ENCODE peak calls at places on chromosomes 2 and 18, in six cellular contexts. Z, S, L, D, U and V are unnamed samples.

GRCh38 chr18:51726614-51727013 is 529.1 kb upstream of the MEX3C start:
- DNase-seq in Z (no peak), S (no peak), L (no peak), D (no peak), U (no peak), V (no peak)

GRCh38 chr2:158025263-158025996 is 76.2 kb upstream of the UPP2 start:
- DNase-seq in Z (no peak), S (no peak), L (peak), D (no peak), U (no peak), V (no peak)

GRCh38 chr2:176553685-176554106 is 284.5 kb downstream of the MTX2 start:
- DNase-seq in Z (peak), S (peak), L (peak), D (peak), U (peak), V (peak)

GRCh38 chr2:26243643-26244478 is 571 bp downstream of the HADHA start:
- DNase-seq in Z (no peak), S (peak), L (peak), D (peak), U (no peak), V (no peak)

GRCh38 chr2:65317841-65318240 is 90.2 kb downstream of the ACTR2 start:
- DNase-seq in Z (no peak), S (peak), L (no peak), D (no peak), U (no peak), V (no peak)

GRCh38 chr18:26406294-26406693 is 142.1 kb downstream of the KCTD1 start:
- DNase-seq in Z (no peak), S (no peak), L (no peak), D (no peak), U (no peak), V (no peak)

GRCh38 chr2:10775036-10775780 is 37.4 kb downstream of the PDIA6 start:
- DNase-seq in Z (no peak), S (no peak), L (no peak), D (peak), U (no peak), V (no peak)

GRCh38 chr2:230658577-230658876 is 54.1 kb upstream of the CAB39 start:
- DNase-seq in Z (no peak), S (no peak), L (no peak), D (no peak), U (no peak), V (no peak)

GRCh38 chr2:98477036-98477435 is 32.4 kb downstream of the INPP4A start:
- DNase-seq in Z (no peak), S (no peak), L (no peak), D (no peak), U (no peak), V (no peak)

GRCh38 chr18:35144628-35145027 is 96.2 kb upstream of the ZNF397 start:
- DNase-seq in Z (no peak), S (no peak), L (no peak), D (no peak), U (no peak), V (no peak)

GRCh38 chr18:8496186-8496585 is 113.1 kb upstream of the RAB12 start:
- DNase-seq in Z (no peak), S (no peak), L (peak), D (no peak), U (no peak), V (no peak)
- TF ChIP-seq CTCF in Z (no peak), S (no peak), L (no peak), D (no peak), U (no peak), V (no peak)

GRCh38 chr2:163471947-163472346 is 263.9 kb downstream of the FIGN start:
- DNase-seq in Z (no peak), S (peak), L (peak), D (no peak), U (no peak), V (no peak)
- TF ChIP-seq CTCF in Z (no peak), S (peak), L (peak), D (peak), U (no peak), V (no peak)

GRCh38 chr18:37258819-37259218 is 306.8 kb downstream of the CELF4 start:
- DNase-seq in Z (no peak), S (no peak), L (no peak), D (no peak), U (no peak), V (no peak)

GRCh38 chr18:37259711-37260110 is 305.9 kb downstream of the CELF4 start:
- DNase-seq in Z (no peak), S (no peak), L (no peak), D (no peak), U (no peak), V (no peak)

GRCh38 chr18:37254973-37255372 is 310.6 kb downstream of the CELF4 start:
- DNase-seq in Z (no peak), S (no peak), L (no peak), D (no peak), U (no peak), V (no peak)

GRCh38 chr18:37260367-37261093 is 305.1 kb downstream of the CELF4 start:
- DNase-seq in Z (no peak), S (no peak), L (no peak), D (no peak), U (no peak), V (no peak)

GRCh38 chr18:37258131-37258530 is 307.5 kb downstream of the CELF4 start:
- DNase-seq in Z (no peak), S (no peak), L (no peak), D (no peak), U (no peak), V (no peak)
- TF ChIP-seq CTCF in Z (no peak), S (no peak), L (no peak), D (no peak), U (no peak), V (no peak)

GRCh38 chr2:159177957-159178356 is 108.5 kb downstream of the WDSUB1 start:
- DNase-seq in Z (no peak), S (no peak), L (no peak), D (peak), U (no peak), V (no peak)
- TF ChIP-seq CTCF in Z (no peak), S (no peak), L (no peak), D (no peak), U (no peak), V (no peak)

GRCh38 chr2:121210691-121211090 is 74.3 kb downstream of the TFCP2L1 start:
- DNase-seq in Z (no peak), S (peak), L (no peak), D (peak), U (peak), V (no peak)
- TF ChIP-seq CTCF in Z (no peak), S (peak), L (no peak), D (peak), U (no peak), V (no peak)

GRCh38 chr2:56749152-56749752 is 565.5 kb downstream of the CCDC85A start:
- DNase-seq in Z (no peak), S (peak), L (peak), D (no peak), U (no peak), V (no peak)
- TF ChIP-seq CTCF in Z (peak), S (peak), L (peak), D (no peak), U (no peak), V (peak)

DNA sequence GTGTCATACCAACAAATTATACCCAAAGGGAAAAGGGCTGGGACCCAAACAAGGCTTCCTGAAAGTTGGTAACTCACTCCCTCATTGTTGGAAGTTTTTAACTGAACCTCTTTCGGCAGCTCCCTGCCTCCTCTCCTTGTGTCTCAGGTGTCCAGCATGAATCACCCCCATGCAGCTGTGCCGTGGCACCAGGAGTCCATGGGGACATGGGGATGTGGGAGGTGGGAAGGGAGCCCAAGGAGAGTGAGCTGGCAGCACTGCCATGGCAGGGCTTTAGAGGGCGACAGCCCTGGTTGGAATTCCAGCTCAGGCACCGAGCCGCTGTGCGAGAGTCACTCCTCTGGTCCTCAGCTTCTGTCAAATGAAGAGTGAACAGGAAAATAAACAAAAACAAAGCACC is 12.5 kb upstream of the GYPC start:
- DNase-seq in Z (no peak), S (no peak), L (no peak), D (no peak), U (no peak), V (no peak)
- TF ChIP-seq CTCF in Z (no peak), S (no peak), L (no peak), D (no peak), U (no peak), V (no peak)

GRCh38 chr2:44051948-44052347 is 56.2 kb upstream of the LRPPRC start:
- DNase-seq in Z (no peak), S (no peak), L (no peak), D (no peak), U (no peak), V (no peak)

GRCh38 chr2:44053456-44053855 is 57.7 kb upstream of the LRPPRC start:
- DNase-seq in Z (no peak), S (no peak), L (no peak), D (no peak), U (no peak), V (no peak)

GRCh38 chr2:44055229-44055628 is 59.4 kb upstream of the LRPPRC start:
- DNase-seq in Z (no peak), S (no peak), L (no peak), D (no peak), U (no peak), V (no peak)

GRCh38 chr2:44055664-44056063 is 59.9 kb upstream of the LRPPRC start:
- DNase-seq in Z (no peak), S (no peak), L (no peak), D (peak), U (no peak), V (peak)

GRCh38 chr2:44053052-44053451 is 57.3 kb upstream of the LRPPRC start:
- DNase-seq in Z (no peak), S (no peak), L (no peak), D (no peak), U (no peak), V (no peak)
- TF ChIP-seq CTCF in Z (no peak), S (no peak), L (no peak), D (no peak), U (no peak), V (no peak)

GRCh38 chr2:24492283-24493272 is 1.5 kb downstream of the NCOA1 start:
- DNase-seq in Z (no peak), S (peak), L (peak), D (no peak), U (peak), V (peak)

GRCh38 chr2:24491626-24492282 is 700 bp downstream of the NCOA1 start:
- DNase-seq in Z (peak), S (no peak), L (peak), D (peak), U (peak), V (peak)

GRCh38 chr2:24489942-24490673 is 946 bp upstream of the NCOA1 start:
- DNase-seq in Z (no peak), S (peak), L (peak), D (peak), U (peak), V (peak)

GRCh38 chr2:24489465-24489864 is 1.6 kb upstream of the NCOA1 start:
- DNase-seq in Z (no peak), S (no peak), L (no peak), D (no peak), U (peak), V (no peak)

DNA sequence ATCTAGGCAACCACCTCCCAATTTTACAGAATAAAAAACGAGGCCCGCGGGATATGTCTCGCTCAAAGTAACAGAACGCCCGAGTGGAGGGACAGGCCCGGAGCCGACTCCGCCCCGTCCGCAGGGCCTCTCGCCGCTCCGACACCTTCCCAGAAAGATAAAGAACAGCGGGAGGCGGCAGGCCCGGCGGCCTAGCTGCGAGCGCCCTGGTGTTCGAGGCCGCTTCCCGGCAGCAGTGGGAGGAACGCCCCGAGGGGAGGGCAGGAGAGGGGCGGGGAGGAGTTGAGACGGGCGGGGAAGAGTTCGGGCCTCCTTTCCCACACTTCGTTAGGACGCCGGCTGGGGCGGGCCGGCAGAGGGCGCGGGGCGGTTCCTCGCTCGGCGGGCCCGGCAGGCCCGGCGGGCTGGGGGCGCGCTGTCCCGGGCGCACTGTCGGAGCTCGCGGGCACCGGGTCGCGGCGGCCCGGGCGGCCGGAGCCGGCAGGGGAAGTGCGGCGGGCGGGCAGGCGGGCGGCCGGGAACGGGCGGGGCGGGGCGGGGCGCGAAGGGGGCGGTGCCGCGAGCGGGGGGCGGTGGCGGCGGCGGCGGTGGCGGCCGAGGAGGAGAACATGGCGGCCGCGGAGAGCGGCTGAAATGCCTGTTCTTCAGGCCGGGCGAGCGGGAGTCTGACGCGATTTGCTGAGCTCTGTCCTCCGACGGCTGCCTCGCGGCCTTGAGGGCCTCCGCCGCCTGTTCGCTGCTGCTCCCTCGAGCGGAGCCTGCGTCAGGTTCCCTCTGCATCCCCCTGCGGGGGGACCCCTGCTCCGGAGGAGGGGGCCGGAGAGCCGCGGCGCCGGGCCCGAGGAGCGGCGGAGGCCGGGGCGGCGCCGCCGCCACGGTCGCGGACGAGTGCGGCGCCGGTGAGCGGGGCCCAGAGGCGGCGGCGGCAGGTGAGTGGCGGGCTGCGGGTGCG is at the start of gene NCOA1:
- DNase-seq in Z (peak), S (peak), L (peak), D (peak), U (peak), V (peak)
- TF ChIP-seq CTCF in Z (no peak), S (peak), L (no peak), D (peak), U (no peak), V (no peak)

DNA sequence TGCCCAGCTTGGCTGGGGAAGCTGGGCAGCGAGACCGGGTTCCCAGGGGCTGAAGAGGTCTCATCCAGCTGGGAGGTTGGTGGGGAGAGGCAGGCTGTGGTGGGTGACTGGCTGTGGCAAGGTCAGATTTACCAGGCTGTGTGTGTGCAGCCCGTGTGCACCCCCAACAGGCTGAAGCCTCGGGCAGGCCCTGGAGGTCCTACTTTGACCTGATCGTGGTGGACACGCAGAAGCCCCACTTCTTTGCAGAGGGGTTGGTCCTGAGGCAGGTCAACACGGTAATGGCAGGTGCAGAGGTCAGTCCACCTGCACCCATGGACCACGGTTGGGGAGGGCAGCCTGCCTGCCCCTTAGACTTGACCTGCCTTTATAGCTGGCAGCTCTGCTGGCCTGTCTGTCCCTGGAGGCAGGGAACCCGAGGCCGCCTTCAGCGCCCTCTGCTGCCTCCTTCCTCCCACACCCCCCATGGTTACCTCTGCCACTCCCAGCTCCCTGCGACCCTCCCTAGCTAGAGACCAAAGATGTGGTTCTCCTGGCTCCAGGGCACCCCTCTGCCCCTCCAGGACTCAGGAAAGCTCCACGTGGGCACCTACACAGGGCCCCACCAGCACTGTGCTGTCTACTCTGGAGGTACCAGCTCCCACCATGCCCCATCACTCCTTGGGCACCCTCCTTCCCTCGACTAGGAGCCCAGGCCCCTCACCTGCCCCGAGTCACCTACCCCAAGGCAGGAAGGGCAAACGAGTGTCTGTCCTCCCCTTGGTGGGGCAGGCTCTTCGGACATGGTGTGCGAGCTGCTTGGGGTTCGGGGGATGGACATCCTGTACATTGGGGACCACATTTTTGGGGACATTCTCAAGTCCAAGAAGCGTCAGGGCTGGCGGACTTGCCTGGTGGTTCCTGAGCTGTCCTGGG is 4.0 kb downstream of the NT5DC4 start:
- DNase-seq in Z (no peak), S (no peak), L (peak), D (peak), U (no peak), V (no peak)
- TF ChIP-seq CTCF in Z (no peak), S (peak), L (peak), D (peak), U (no peak), V (no peak)